ENCODE peak calls at places on chromosomes 5 and 9, in six cellular contexts. E, G, L, B, F and Z are unnamed samples.

GRCh38 chr5:102767864-102768263 is 12.8 kb downstream of the PAM start:
- DNase-seq in E (no peak), B (no peak), F (no peak), L (no peak), G (no peak), Z (no peak)

GRCh38 chr5:121979691-121980090 is 17.9 kb downstream of the SRFBP1 start:
- DNase-seq in B (no peak), G (no peak), L (no peak), E (no peak), F (no peak), Z (no peak)

GRCh38 chr9:133726401-133727276 is 11.5 kb downstream of the SARDH start:
- DNase-seq in F (peak), G (peak), L (peak), B (peak), E (peak), Z (no peak)

GRCh38 chr5:59174248-59174844 is 591.5 kb downstream of the RAB3C start:
- DNase-seq in E (peak), B (peak), F (peak), G (peak), L (peak), Z (peak)

GRCh38 chr9:110997847-110998246 is 40.4 kb downstream of the LPAR1 start:
- DNase-seq in E (peak), G (no peak), L (no peak), B (no peak), F (peak), Z (no peak)

GRCh38 chr5:61866930-61867329 is 439.1 kb upstream of the KIF2A start:
- DNase-seq in E (peak), G (peak), F (peak), L (no peak), B (no peak), Z (peak)

GRCh38 chr5:132327278-132327959 is 33.2 kb downstream of the SLC22A4 start:
- DNase-seq in L (no peak), E (no peak), G (no peak), F (peak), B (peak), Z (no peak)

GRCh38 chr9:94126844-94127243 is 42.6 kb downstream of the PTPDC1 start:
- DNase-seq in E (no peak), B (no peak), L (no peak), G (no peak), F (no peak), Z (no peak)

GRCh38 chr5:124744170-124744911 is 2.1 kb downstream of the ZNF608 start:
- DNase-seq in G (no peak), F (peak), B (no peak), E (no peak), L (no peak), Z (no peak)

GRCh38 chr5:180137401-180138213 is 66.0 kb upstream of the RNF130 start:
- DNase-seq in L (no peak), G (no peak), E (no peak), B (no peak), F (no peak), Z (no peak)

GRCh38 chr5:41176952-41177351 is 36.4 kb downstream of the C6 start:
- DNase-seq in G (no peak), L (no peak), E (peak), B (no peak), F (peak), Z (no peak)

GRCh38 chr9:87270241-87271234 is 227.1 kb upstream of the DAPK1 start:
- DNase-seq in G (no peak), L (peak), E (no peak), F (peak), B (peak), Z (peak)

GRCh38 chr5:69414885-69415583 is at the start of gene MARVELD2:
- DNase-seq in G (peak), L (peak), B (peak), E (peak), F (peak), Z (peak)

GRCh38 chr9:32969270-32969669 is 32.2 kb downstream of the APTX start:
- DNase-seq in G (no peak), F (peak), B (no peak), E (no peak), L (no peak), Z (no peak)

GRCh38 chr5:143106175-143106574 is 297.3 kb downstream of the NR3C1 start:
- DNase-seq in L (peak), B (peak), G (no peak), F (peak), E (peak), Z (no peak)

GRCh38 chr9:101716629-101717028 is 21.8 kb downstream of the GRIN3A start:
- DNase-seq in E (no peak), B (no peak), G (no peak), F (peak), L (no peak), Z (no peak)

GRCh38 chr5:134258896-134259295 is 33.0 kb upstream of the PPP2CA start:
- DNase-seq in G (no peak), F (peak), B (no peak), E (no peak), L (no peak), Z (no peak)

GRCh38 chr5:143606043-143606752 is 202.7 kb upstream of the NR3C1 start:
- DNase-seq in B (no peak), G (no peak), F (peak), L (no peak), E (peak), Z (no peak)

GRCh38 chr5:162163663-162164062 is 96.1 kb downstream of the GABRG2 start:
- DNase-seq in E (no peak), L (no peak), B (no peak), G (no peak), F (no peak), Z (no peak)

GRCh38 chr9:134704499-134704898 is 62.9 kb downstream of the COL5A1 start:
- DNase-seq in B (no peak), L (no peak), F (no peak), E (no peak), G (no peak), Z (no peak)

GRCh38 chr9:89562186-89562814 is 42.5 kb upstream of the GADD45G start:
- DNase-seq in F (no peak), B (no peak), G (no peak), L (no peak), E (no peak), Z (no peak)

GRCh38 chr9:133334161-133334560 is 1.8 kb downstream of the SURF6 start:
- DNase-seq in L (no peak), F (no peak), E (peak), B (no peak), G (no peak), Z (no peak)

GRCh38 chr9:8703904-8704303 is 904.3 kb upstream of the DMAC1 start:
- DNase-seq in E (no peak), B (no peak), L (no peak), F (no peak), G (no peak), Z (no peak)

GRCh38 chr9:93261281-93261680 is 77.3 kb downstream of the WNK2 start:
- DNase-seq in E (no peak), L (peak), F (no peak), G (no peak), B (peak), Z (no peak)

GRCh38 chr5:3590253-3590966 is 5.2 kb upstream of the IRX1 start:
- DNase-seq in B (no peak), F (no peak), G (no peak), L (peak), E (no peak), Z (no peak)

GRCh38 chr9:133534346-133535284 is at the start of gene ADAMTSL2:
- DNase-seq in G (no peak), E (no peak), B (peak), L (peak), F (peak), Z (no peak)

GRCh38 chr9:134533850-134534585 is 107.6 kb upstream of the COL5A1 start:
- DNase-seq in G (no peak), B (no peak), E (no peak), L (no peak), F (no peak), Z (no peak)

GRCh38 chr9:127143920-127144465 is 21.6 kb upstream of the ANGPTL2 start:
- DNase-seq in L (no peak), B (no peak), G (no peak), E (no peak), F (no peak), Z (no peak)

GRCh38 chr5:19564036-19564435 is 424.0 kb downstream of the CDH18 start:
- DNase-seq in F (no peak), E (no peak), L (no peak), G (no peak), B (no peak), Z (no peak)

GRCh38 chr5:113280541-113280940 is 154.2 kb downstream of the TSSK1B start:
- DNase-seq in B (no peak), E (no peak), F (no peak), L (no peak), G (no peak), Z (no peak)

GRCh38 chr9:127742435-127743088 is 7.5 kb upstream of the TOR2A start:
- DNase-seq in B (peak), L (peak), F (peak), E (no peak), G (no peak), Z (no peak)

GRCh38 chr9:99753436-99753835 is 68.2 kb upstream of the NR4A3 start:
- DNase-seq in F (peak), B (no peak), G (no peak), L (no peak), E (peak), Z (no peak)

GRCh38 chr9:110106698-110107097 is 101.3 kb downstream of the C9orf152 start:
- DNase-seq in E (no peak), F (no peak), G (no peak), B (peak), L (peak), Z (no peak)

GRCh38 chr9:79233542-79233941 is 338.2 kb upstream of the TLE4 start:
- DNase-seq in F (peak), B (peak), E (peak), G (peak), L (peak), Z (peak)

GRCh38 chr5:14347522-14347921 is 204.4 kb downstream of the TRIO start:
- DNase-seq in E (no peak), B (no peak), L (no peak), F (no peak), G (no peak), Z (no peak)

GRCh38 chr5:79795764-79796398 is 106.2 kb downstream of the CMYA5 start:
- DNase-seq in L (no peak), G (no peak), F (peak), E (no peak), B (no peak), Z (no peak)

GRCh38 chr9:137277329-137278041 is at the start of gene TOR4A:
- DNase-seq in L (peak), G (peak), B (no peak), E (peak), F (peak), Z (peak)

DNA sequence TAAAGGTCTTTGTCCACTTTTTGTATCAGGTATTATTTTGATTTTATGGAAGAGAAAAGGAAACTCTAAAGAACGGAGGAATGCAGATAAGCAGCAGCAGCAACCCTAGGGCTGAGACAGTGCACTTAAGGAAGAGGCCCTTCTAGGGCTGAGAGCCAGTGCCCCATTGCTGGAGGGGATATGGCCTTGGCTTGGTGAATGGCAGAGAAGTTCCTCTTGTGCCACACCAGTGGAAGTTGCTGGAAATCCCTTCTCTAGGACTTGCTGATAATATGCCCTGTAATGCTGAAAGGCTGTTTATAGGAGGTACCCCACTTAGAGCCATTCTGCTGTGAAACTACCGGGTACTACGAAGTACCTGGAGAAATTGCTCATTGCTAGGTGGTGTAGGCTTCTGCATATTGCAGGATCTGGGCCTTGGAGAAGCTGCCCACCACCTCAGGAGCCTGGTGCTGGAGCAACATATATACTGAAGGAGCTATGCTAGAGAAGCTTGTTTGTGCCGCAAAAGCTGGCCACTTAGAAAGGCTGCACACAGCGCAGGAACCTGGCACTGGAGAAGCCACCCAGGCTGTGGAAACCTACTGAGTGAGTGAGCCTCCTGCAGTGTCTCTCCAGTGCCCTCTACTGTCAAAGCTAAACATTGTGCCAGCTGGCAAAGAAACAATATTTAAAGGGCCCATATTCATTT is 9.6 kb upstream of the UBTD2 start:
- DNase-seq in G (peak), B (peak), L (peak), E (peak), F (peak), Z (peak)
- TF ChIP-seq EZH2phosphoT487 in G (no peak), B (no peak), L (no peak), E (no peak), F (no peak), Z (no peak)

GRCh38 chr5:35248843-35249780 is 18.8 kb upstream of the PRLR start:
- DNase-seq in E (no peak), G (no peak), B (no peak), L (no peak), F (no peak), Z (peak)
- H3K4me2 ChIP-seq in E (peak), G (no peak), B (peak), L (no peak), F (no peak), Z (peak)

GRCh38 chr9:6237267-6237666 is 21.7 kb downstream of the IL33 start:
- DNase-seq in G (no peak), E (no peak), L (no peak), F (no peak), B (no peak), Z (no peak)

GRCh38 chr9:6234014-6234413 is 18.4 kb downstream of the IL33 start:
- DNase-seq in G (no peak), E (no peak), B (no peak), F (no peak), L (no peak), Z (no peak)

GRCh38 chr9:6239694-6240093 is 24.1 kb downstream of the IL33 start:
- DNase-seq in B (no peak), F (no peak), E (no peak), G (no peak), L (no peak), Z (no peak)

GRCh38 chr9:6243746-6244145 is 28.1 kb downstream of the IL33 start:
- DNase-seq in G (no peak), B (no peak), F (peak), L (no peak), E (peak), Z (no peak)

GRCh38 chr9:6239048-6239461 is 23.4 kb downstream of the IL33 start:
- DNase-seq in G (no peak), L (no peak), F (no peak), B (no peak), E (no peak), Z (no peak)
- H3K9ac ChIP-seq in G (no peak), L (no peak), F (no peak), B (no peak), E (no peak), Z (no peak)

DNA sequence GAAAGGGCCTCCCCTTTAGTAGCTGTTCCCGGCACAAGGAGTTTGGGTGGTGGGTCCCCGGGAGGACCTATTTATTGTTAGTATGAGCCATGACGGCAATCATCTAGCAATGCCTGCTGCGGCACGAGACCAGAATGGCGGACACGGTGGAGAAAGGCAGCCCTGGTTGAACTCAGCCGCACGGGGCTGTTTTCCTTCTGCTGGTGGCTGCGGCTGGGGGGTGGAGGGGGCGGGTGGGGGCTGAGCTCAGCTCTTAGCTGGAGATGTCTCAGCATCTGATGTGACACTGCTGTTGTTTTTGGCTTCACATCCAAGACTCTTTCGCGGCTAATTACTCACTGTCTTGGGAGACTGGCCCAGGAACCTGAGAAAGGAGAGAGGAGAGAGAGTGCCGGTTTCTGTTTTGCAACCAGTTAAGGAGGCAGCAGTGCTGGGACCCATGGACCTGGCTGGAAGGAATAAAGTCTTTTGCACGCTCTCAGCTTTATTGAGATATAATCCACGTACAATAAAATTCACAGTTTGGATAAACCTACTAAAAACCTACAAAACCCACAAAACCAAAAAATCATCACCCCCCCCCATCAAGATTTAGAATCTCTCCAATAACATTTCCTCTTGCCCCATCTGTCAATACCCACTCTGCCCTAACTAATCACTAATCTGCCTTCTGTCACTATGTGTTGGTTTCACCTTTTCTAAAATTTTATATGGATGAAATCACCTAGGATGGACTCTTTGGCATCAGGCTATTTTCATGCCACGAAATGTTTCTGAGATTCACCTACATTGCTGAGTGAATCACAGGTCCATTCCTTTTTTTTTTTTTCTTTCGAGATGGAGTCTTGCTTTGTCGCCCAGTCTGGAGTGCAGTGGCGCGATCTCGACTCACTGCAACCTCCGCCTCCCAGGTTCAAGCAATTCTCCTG is 81.8 kb upstream of the NEURL1B start:
- DNase-seq in L (no peak), B (no peak), E (peak), G (peak), F (peak), Z (no peak)
- TF ChIP-seq EZH2phosphoT487 in L (no peak), B (no peak), E (no peak), G (no peak), F (no peak), Z (no peak)

GRCh38 chr5:6410421-6410820 is 32.1 kb upstream of the MED10 start:
- DNase-seq in F (no peak), L (no peak), E (no peak), G (no peak), B (no peak), Z (no peak)
- H3K4me2 ChIP-seq in F (no peak), L (no peak), E (no peak), G (no peak), B (no peak), Z (no peak)

GRCh38 chr5:177429248-177430045 is 3.0 kb downstream of the GRK6 start:
- DNase-seq in B (no peak), L (no peak), G (no peak), E (no peak), F (no peak), Z (peak)

GRCh38 chr5:177427919-177428573 is 1.6 kb downstream of the GRK6 start:
- DNase-seq in G (no peak), B (no peak), E (no peak), F (no peak), L (no peak), Z (peak)

GRCh38 chr5:177427211-177427822 is 841 bp downstream of the GRK6 start:
- DNase-seq in L (peak), B (peak), G (no peak), E (peak), F (peak), Z (peak)

GRCh38 chr5:177430146-177430951 is 3.9 kb downstream of the GRK6 start:
- DNase-seq in E (no peak), B (no peak), F (no peak), G (no peak), L (no peak), Z (peak)

GRCh38 chr5:177428574-177429217 is 2.2 kb downstream of the GRK6 start:
- DNase-seq in G (no peak), L (no peak), B (no peak), E (no peak), F (no peak), Z (no peak)
- H3K9ac ChIP-seq in G (no peak), L (no peak), B (no peak), E (no peak), F (no peak), Z (peak)

GRCh38 chr9:112037281-112038016 is 137.6 kb downstream of the SUSD1 start:
- DNase-seq in E (peak), F (peak), G (no peak), L (peak), B (no peak), Z (peak)
- TF ChIP-seq EZH2phosphoT487 in E (no peak), F (no peak), G (no peak), L (no peak), B (no peak), Z (no peak)

DNA sequence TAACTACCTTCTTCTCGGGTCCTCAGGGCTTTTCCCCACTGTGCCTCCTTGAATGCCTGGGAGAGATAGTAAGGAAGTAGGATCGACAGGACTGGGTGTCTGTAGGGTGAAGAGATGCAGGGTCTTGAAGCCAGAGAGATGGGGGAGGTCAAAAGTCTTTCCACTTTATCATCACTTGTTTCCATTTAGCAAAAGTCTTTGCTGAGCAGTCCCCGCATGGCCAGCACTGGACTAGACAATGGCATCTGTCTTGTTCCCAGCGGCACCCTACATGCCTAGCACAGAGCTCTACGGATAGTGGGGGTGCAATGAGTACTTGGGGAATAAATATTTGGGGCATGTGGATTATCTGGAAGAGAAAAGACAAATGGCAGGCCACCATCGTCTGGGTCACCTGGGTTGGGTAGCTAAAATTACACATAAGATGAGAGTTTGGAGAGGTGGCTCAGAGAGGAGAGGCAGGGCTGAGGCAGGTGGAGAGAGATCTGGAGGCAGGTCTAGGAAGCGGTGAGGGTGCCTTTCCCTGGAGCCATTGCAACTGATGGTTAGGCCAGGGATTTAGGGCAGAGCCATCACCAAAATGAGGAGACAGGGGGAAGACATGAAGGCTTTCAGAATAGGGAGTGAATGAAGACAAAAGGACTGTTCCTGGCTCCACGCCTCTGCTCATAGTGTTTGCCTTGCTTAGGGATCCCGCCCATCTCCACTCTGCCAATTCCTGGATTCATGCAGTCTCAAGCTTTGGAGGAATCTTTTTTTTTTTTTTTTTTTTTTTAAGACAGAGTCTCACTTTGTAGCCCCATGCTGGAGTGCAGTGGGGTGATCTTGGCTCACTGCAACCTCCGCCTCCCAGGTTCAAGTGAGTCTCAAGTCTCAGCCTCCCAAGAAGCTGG is 250.8 kb upstream of the KLF4 start:
- DNase-seq in E (no peak), L (no peak), B (no peak), G (no peak), F (peak), Z (no peak)
- H3K4me2 ChIP-seq in E (no peak), L (no peak), B (no peak), G (no peak), F (no peak), Z (no peak)